ENCODE peak calls at places on chromosomes 2 and 18, in four cellular contexts. L is iris pigment epithelial cell, S is NCI-H2081 treated with DMSO at 0.1 percent for 48 hours, V is ELR. H is an unnamed sample.
A peak's percentile ranks its signal among the peaks of the same experiment; 100 is the strongest.

GRCh38 chr2:159982842-159983785 is 79.3 kb downstream of the PLA2R1 start:
- DNase-seq in L (peak; percentile 75), S (no peak), V (no peak), H (peak; percentile 66)

GRCh38 chr2:75602724-75603342 is 42.1 kb upstream of the EVA1A start:
- DNase-seq in L (peak; percentile 90), S (no peak), V (peak; percentile 96), H (peak; percentile 72)

GRCh38 chr2:207469953-207470699 is 59.6 kb upstream of the CREB1 start:
- DNase-seq in L (no peak), S (no peak), V (no peak), H (no peak)

GRCh38 chr2:56444339-56444738 is 260.5 kb downstream of the CCDC85A start:
- DNase-seq in L (peak; percentile 11), S (peak; percentile 11), V (peak; percentile 13), H (no peak)

GRCh38 chr2:37201766-37202165 is 5.5 kb downstream of the CEBPZOS start:
- DNase-seq in L (peak; percentile 63), S (no peak), V (peak; percentile 71), H (no peak)

GRCh38 chr2:41937464-41937861 is 110.4 kb upstream of the PKDCC start:
- DNase-seq in L (no peak), S (no peak), V (peak; percentile 11), H (peak; percentile 56)

GRCh38 chr2:102939207-102939606 is 177.4 kb downstream of the TMEM182 start:
- DNase-seq in L (no peak), S (no peak), V (no peak), H (no peak)

GRCh38 chr2:191003405-191004309 is 10.3 kb downstream of the STAT1 start:
- DNase-seq in L (no peak), S (no peak), V (no peak), H (no peak)

GRCh38 chr2:111932841-111933291 is 34.5 kb downstream of the MERTK start:
- DNase-seq in L (no peak), S (no peak), V (no peak), H (no peak)

GRCh38 chr2:1581965-1582625 is 162.2 kb downstream of the PXDN start:
- DNase-seq in L (no peak), S (no peak), V (peak; percentile 40), H (no peak)

GRCh38 chr2:34719195-34719594 is 1120.1 kb upstream of the FAM98A start:
- DNase-seq in L (no peak), S (no peak), V (no peak), H (no peak)

GRCh38 chr2:174971868-174972781 is 33.1 kb downstream of the CHN1 start:
- DNase-seq in L (peak; percentile 63), S (no peak), V (peak; percentile 90), H (peak; percentile 77)

GRCh38 chr2:72973566-72974435 is 56.5 kb downstream of the EMX1 start:
- DNase-seq in L (peak; percentile 50), S (no peak), V (peak; percentile 75), H (peak; percentile 55)

GRCh38 chr18:35495821-35496368 is 1.9 kb downstream of the INO80C start:
- DNase-seq in L (peak; percentile 62), S (no peak), V (no peak), H (no peak)

GRCh38 chr2:235170016-235170415 is 218.2 kb downstream of the SH3BP4 start:
- DNase-seq in L (peak; percentile 79), S (no peak), V (peak; percentile 87), H (peak; percentile 37)

GRCh38 chr2:165791811-165792454 is 2.1 kb downstream of the GALNT3 start:
- DNase-seq in L (peak; percentile 64), S (no peak), V (peak; percentile 74), H (no peak)

GRCh38 chr18:27404855-27405254 is 219.7 kb upstream of the CHST9 start:
- DNase-seq in L (no peak), S (no peak), V (no peak), H (no peak)